ENCODE peak calls at places on chromosomes 12 and 14, in six cellular contexts. Y is heart left ventricle, S is PC-3, D is AG09319, H is ovary, W is HL-60. U is an unnamed sample.

GRCh38 chr14:101201535-101202125 is 298.1 kb upstream of the RTL1 start:
- DNase-seq in Y (no peak), S (no peak), D (no peak), H (peak), W (no peak), U (no peak)

GRCh38 chr14:71711619-71712018 is 220.6 kb upstream of the RGS6 start:
- DNase-seq in Y (no peak), S (peak), D (peak), H (no peak), W (no peak), U (peak)

GRCh38 chr12:6465467-6466183 is 4.9 kb downstream of the VAMP1 start:
- DNase-seq in Y (no peak), S (peak), D (peak), H (peak), W (no peak), U (peak)

GRCh38 chr14:21307641-21308040 is 27.8 kb downstream of the RPGRIP1 start:
- DNase-seq in Y (no peak), S (no peak), D (no peak), H (no peak), W (no peak), U (no peak)

GRCh38 chr14:94867931-94868597 is 98.2 kb upstream of the GSC start:
- DNase-seq in Y (no peak), S (peak), D (no peak), H (no peak), W (no peak), U (peak)

GRCh38 chr14:80587096-80587724 is 354.3 kb downstream of the CEP128 start:
- DNase-seq in Y (no peak), S (peak), D (peak), H (no peak), W (no peak), U (peak)

GRCh38 chr14:75046899-75047298 is 4.4 kb downstream of the MLH3 start:
- DNase-seq in Y (no peak), S (peak), D (no peak), H (no peak), W (no peak), U (no peak)

GRCh38 chr14:26984318-26985177 is 386.7 kb upstream of the NOVA1 start:
- DNase-seq in Y (peak), S (peak), D (peak), H (peak), W (peak), U (peak)

GRCh38 chr14:66624319-66624937 is 116.5 kb downstream of the GPHN start:
- DNase-seq in Y (peak), S (peak), D (peak), H (peak), W (no peak), U (peak)

GRCh38 chr12:12745576-12746211 is 28.5 kb downstream of the CDKN1B start:
- DNase-seq in Y (no peak), S (peak), D (no peak), H (no peak), W (no peak), U (peak)

GRCh38 chr12:113766133-113766879 is 199.8 kb downstream of the RBM19 start:
- DNase-seq in Y (no peak), S (no peak), D (no peak), H (no peak), W (no peak), U (no peak)

GRCh38 chr12:104226672-104227071 is 11.1 kb downstream of the TXNRD1 start:
- DNase-seq in Y (no peak), S (peak), D (no peak), H (no peak), W (no peak), U (peak)

GRCh38 chr14:36363704-36364103 is 43.3 kb upstream of the MBIP start:
- DNase-seq in Y (no peak), S (no peak), D (no peak), H (no peak), W (no peak), U (no peak)

GRCh38 chr12:58529897-58530296 is 390.4 kb downstream of the LRIG3 start:
- DNase-seq in Y (no peak), S (peak), D (peak), H (no peak), W (no peak), U (peak)

GRCh38 chr12:29073631-29074239 is 75.3 kb upstream of the FAR2 start:
- DNase-seq in Y (no peak), S (peak), D (peak), H (no peak), W (peak), U (peak)

GRCh38 chr14:50031534-50032313 is 84.6 kb downstream of the VCPKMT start:
- DNase-seq in Y (no peak), S (no peak), D (no peak), H (no peak), W (no peak), U (peak)

DNA sequence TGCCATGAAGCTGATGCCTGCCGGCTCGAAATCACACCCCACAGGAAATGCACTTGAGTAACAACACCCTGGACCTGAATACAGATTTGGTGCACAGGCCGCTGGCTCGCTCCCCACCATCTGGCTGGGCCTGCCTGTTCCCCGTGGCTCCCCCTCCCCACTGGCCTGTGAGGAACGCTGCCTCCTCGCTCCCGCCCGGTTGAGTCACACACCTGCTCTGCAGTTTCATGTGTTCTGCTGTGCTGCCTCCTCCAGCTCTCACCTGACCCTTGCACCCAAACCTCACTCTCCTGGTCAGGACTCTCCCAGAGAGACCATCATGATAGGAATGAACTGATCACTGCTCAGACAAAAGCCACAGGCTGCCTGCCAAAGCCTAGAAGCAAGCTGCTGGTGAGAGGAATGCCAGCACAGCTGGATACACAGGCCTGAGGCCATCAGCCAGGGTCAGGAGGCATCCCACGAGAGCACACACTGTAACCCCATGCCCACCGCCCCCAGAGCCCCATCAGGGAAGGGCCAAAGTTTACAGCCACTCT is 3.8 kb upstream of the SIVA1 start:
- DNase-seq in Y (peak), S (peak), D (no peak), H (no peak), W (no peak), U (peak)
- TF ChIP-seq CTCF in Y (no peak), S (peak), D (no peak), H (no peak), W (no peak), U (no peak)

GRCh38 chr14:96764012-96764411 is 33.2 kb upstream of the VRK1 start:
- DNase-seq in Y (no peak), S (no peak), D (no peak), H (no peak), W (no peak), U (no peak)

GRCh38 chr14:96757456-96757855 is 39.7 kb upstream of the VRK1 start:
- DNase-seq in Y (no peak), S (no peak), D (no peak), H (no peak), W (peak), U (no peak)

GRCh38 chr14:96756745-96757144 is 40.4 kb upstream of the VRK1 start:
- DNase-seq in Y (no peak), S (no peak), D (no peak), H (no peak), W (no peak), U (no peak)

GRCh38 chr14:96762650-96763049 is 34.5 kb upstream of the VRK1 start:
- DNase-seq in Y (no peak), S (peak), D (no peak), H (no peak), W (peak), U (peak)

GRCh38 chr14:96761066-96761465 is 36.1 kb upstream of the VRK1 start:
- DNase-seq in Y (no peak), S (no peak), D (no peak), H (no peak), W (no peak), U (no peak)
- TF ChIP-seq CTCF in Y (no peak), S (no peak), D (no peak), H (no peak), W (no peak), U (no peak)

GRCh38 chr12:25958254-25959068 is at the start of gene RASSF8:
- DNase-seq in Y (peak), S (peak), D (peak), H (peak), W (peak), U (peak)
- TF ChIP-seq CTCF in Y (no peak), S (no peak), D (no peak), H (peak), W (no peak), U (no peak)

GRCh38 chr12:49060237-49061156 is at the start of gene KMT2D:
- DNase-seq in Y (peak), S (peak), D (peak), H (peak), W (peak), U (peak)
- TF ChIP-seq CTCF in Y (no peak), S (no peak), D (peak), H (peak), W (no peak), U (no peak)

GRCh38 chr14:46747253-46747652 is 95.7 kb upstream of the RPL10L start:
- DNase-seq in Y (no peak), S (no peak), D (no peak), H (no peak), W (no peak), U (no peak)
- TF ChIP-seq CTCF in Y (no peak), S (no peak), D (no peak), H (no peak), W (no peak), U (no peak)

U was measured in astrocyte.